ENCODE peak calls at places on chromosomes 1 and 21, in seven cellular contexts. One of them, this sample, is unnamed.

GRCh38 chr21:35484856-35485255 is 435.8 kb upstream of the RUNX1 start:
- DNase-seq in LHCN-M2: peak; percentile 14
- DNase-seq in psoas muscle: no peak
- DNase-seq in NCI-H1930: no peak
- DNase-seq in amniotic stem cell: no peak
- DNase-seq in GM10248: no peak
- DNase-seq in NCI-H1092 treated with DMSO at 0.1 percent for 48 hours: no peak
- DNase-seq in this sample: no peak

GRCh38 chr21:42939581-42940413 is 14.4 kb upstream of the ERVH48-1 start:
- DNase-seq in LHCN-M2: peak; percentile 99
- DNase-seq in psoas muscle: peak; percentile 77
- DNase-seq in NCI-H1930: no peak
- DNase-seq in amniotic stem cell: peak; percentile 92
- DNase-seq in GM10248: no peak
- DNase-seq in NCI-H1092 treated with DMSO at 0.1 percent for 48 hours: no peak
- DNase-seq in this sample: no peak

GRCh38 chr1:153683853-153684252 is 5.4 kb downstream of the NPR1 start:
- DNase-seq in LHCN-M2: no peak
- DNase-seq in psoas muscle: no peak
- DNase-seq in NCI-H1930: no peak
- DNase-seq in amniotic stem cell: no peak
- DNase-seq in GM10248: no peak
- DNase-seq in NCI-H1092 treated with DMSO at 0.1 percent for 48 hours: no peak
- DNase-seq in this sample: no peak

GRCh38 chr1:53293123-53293522 is 34.7 kb downstream of the LRP8 start:
- DNase-seq in LHCN-M2: peak; percentile 83
- DNase-seq in psoas muscle: no peak
- DNase-seq in NCI-H1930: no peak
- DNase-seq in amniotic stem cell: no peak
- DNase-seq in GM10248: no peak
- DNase-seq in NCI-H1092 treated with DMSO at 0.1 percent for 48 hours: no peak
- DNase-seq in this sample: no peak

GRCh38 chr21:27104749-27105439 is 138.0 kb upstream of the ADAMTS5 start:
- DNase-seq in LHCN-M2: peak; percentile 60
- DNase-seq in psoas muscle: no peak
- DNase-seq in NCI-H1930: no peak
- DNase-seq in amniotic stem cell: no peak
- DNase-seq in GM10248: no peak
- DNase-seq in NCI-H1092 treated with DMSO at 0.1 percent for 48 hours: no peak
- DNase-seq in this sample: no peak

GRCh38 chr1:51671527-51672325 is 54.8 kb downstream of the OSBPL9 start:
- DNase-seq in LHCN-M2: peak; percentile 60
- DNase-seq in psoas muscle: no peak
- DNase-seq in NCI-H1930: no peak
- DNase-seq in amniotic stem cell: peak; percentile 52
- DNase-seq in GM10248: no peak
- DNase-seq in NCI-H1092 treated with DMSO at 0.1 percent for 48 hours: no peak
- DNase-seq in this sample: no peak

GRCh38 chr1:109704173-109704572 is 7.9 kb upstream of the GSTM5 start:
- DNase-seq in LHCN-M2: no peak
- DNase-seq in psoas muscle: no peak
- DNase-seq in NCI-H1930: no peak
- DNase-seq in amniotic stem cell: no peak
- DNase-seq in GM10248: no peak
- DNase-seq in NCI-H1092 treated with DMSO at 0.1 percent for 48 hours: no peak
- DNase-seq in this sample: no peak

GRCh38 chr1:56584910-56585528 is 5.7 kb upstream of the PLPP3 start:
- DNase-seq in LHCN-M2: peak; percentile 64
- DNase-seq in psoas muscle: no peak
- DNase-seq in NCI-H1930: no peak
- DNase-seq in amniotic stem cell: peak; percentile 40
- DNase-seq in GM10248: peak; percentile 45
- DNase-seq in NCI-H1092 treated with DMSO at 0.1 percent for 48 hours: peak; percentile 57
- DNase-seq in this sample: no peak

GRCh38 chr1:178037510-178038253 is 56.2 kb upstream of the RASAL2 start:
- DNase-seq in LHCN-M2: peak; percentile 64
- DNase-seq in psoas muscle: peak; percentile 95
- DNase-seq in NCI-H1930: no peak
- DNase-seq in amniotic stem cell: no peak
- DNase-seq in GM10248: peak; percentile 25
- DNase-seq in NCI-H1092 treated with DMSO at 0.1 percent for 48 hours: peak; percentile 75
- DNase-seq in this sample: no peak

GRCh38 chr1:212782422-212783154 is 9.0 kb downstream of the NSL1 start:
- DNase-seq in LHCN-M2: peak; percentile 45
- DNase-seq in psoas muscle: no peak
- DNase-seq in NCI-H1930: no peak
- DNase-seq in amniotic stem cell: peak; percentile 17
- DNase-seq in GM10248: no peak
- DNase-seq in NCI-H1092 treated with DMSO at 0.1 percent for 48 hours: peak; percentile 16
- DNase-seq in this sample: no peak

GRCh38 chr1:111944121-111944785 is 45.2 kb downstream of the KCND3 start:
- DNase-seq in LHCN-M2: no peak
- DNase-seq in psoas muscle: peak; percentile 78
- DNase-seq in NCI-H1930: no peak
- DNase-seq in amniotic stem cell: no peak
- DNase-seq in GM10248: no peak
- DNase-seq in NCI-H1092 treated with DMSO at 0.1 percent for 48 hours: peak; percentile 29
- DNase-seq in this sample: no peak

GRCh38 chr1:14314032-14314431 is 284.5 kb upstream of the KAZN start:
- DNase-seq in LHCN-M2: no peak
- DNase-seq in psoas muscle: no peak
- DNase-seq in NCI-H1930: no peak
- DNase-seq in amniotic stem cell: no peak
- DNase-seq in GM10248: no peak
- DNase-seq in NCI-H1092 treated with DMSO at 0.1 percent for 48 hours: no peak
- DNase-seq in this sample: no peak

GRCh38 chr1:113199718-113200455 is 126.9 kb downstream of the LRIG2 start:
- DNase-seq in LHCN-M2: no peak
- DNase-seq in psoas muscle: no peak
- DNase-seq in NCI-H1930: no peak
- DNase-seq in amniotic stem cell: no peak
- DNase-seq in GM10248: no peak
- DNase-seq in NCI-H1092 treated with DMSO at 0.1 percent for 48 hours: no peak
- DNase-seq in this sample: no peak

GRCh38 chr1:201888282-201889033 is at the start of gene SHISA4:
- DNase-seq in LHCN-M2: peak; percentile 87
- DNase-seq in psoas muscle: peak; percentile 92
- DNase-seq in NCI-H1930: no peak
- DNase-seq in amniotic stem cell: peak; percentile 38
- DNase-seq in GM10248: peak; percentile 47
- DNase-seq in NCI-H1092 treated with DMSO at 0.1 percent for 48 hours: peak; percentile 41
- DNase-seq in this sample: peak; percentile 5

GRCh38 chr1:193216920-193217319 is 30.5 kb upstream of the B3GALT2 start:
- DNase-seq in LHCN-M2: no peak
- DNase-seq in psoas muscle: no peak
- DNase-seq in NCI-H1930: no peak
- DNase-seq in amniotic stem cell: no peak
- DNase-seq in GM10248: no peak
- DNase-seq in NCI-H1092 treated with DMSO at 0.1 percent for 48 hours: no peak
- DNase-seq in this sample: no peak

GRCh38 chr21:34977333-34977732 is 71.8 kb downstream of the RUNX1 start:
- DNase-seq in LHCN-M2: no peak
- DNase-seq in psoas muscle: no peak
- DNase-seq in NCI-H1930: no peak
- DNase-seq in amniotic stem cell: no peak
- DNase-seq in GM10248: no peak
- DNase-seq in NCI-H1092 treated with DMSO at 0.1 percent for 48 hours: no peak
- DNase-seq in this sample: no peak

GRCh38 chr1:173255214-173255813 is 48.2 kb upstream of the TNFSF4 start:
- DNase-seq in LHCN-M2: peak; percentile 61
- DNase-seq in psoas muscle: no peak
- DNase-seq in NCI-H1930: no peak
- DNase-seq in amniotic stem cell: peak; percentile 11
- DNase-seq in GM10248: peak; percentile 26
- DNase-seq in NCI-H1092 treated with DMSO at 0.1 percent for 48 hours: no peak
- DNase-seq in this sample: no peak

GRCh38 chr1:218281285-218281684 is 3.8 kb upstream of the RRP15 start:
- DNase-seq in LHCN-M2: peak; percentile 4
- DNase-seq in psoas muscle: no peak
- DNase-seq in NCI-H1930: no peak
- DNase-seq in amniotic stem cell: no peak
- DNase-seq in GM10248: no peak
- DNase-seq in NCI-H1092 treated with DMSO at 0.1 percent for 48 hours: no peak
- DNase-seq in this sample: no peak

GRCh38 chr1:186681136-186681535 is 913 bp upstream of the PTGS2 start:
- DNase-seq in LHCN-M2: no peak
- DNase-seq in psoas muscle: no peak
- DNase-seq in NCI-H1930: no peak
- DNase-seq in amniotic stem cell: no peak
- DNase-seq in GM10248: no peak
- DNase-seq in NCI-H1092 treated with DMSO at 0.1 percent for 48 hours: no peak
- DNase-seq in this sample: no peak

GRCh38 chr1:24190970-24191570 is 4.0 kb upstream of the IFNLR1 start:
- DNase-seq in LHCN-M2: peak; percentile 80
- DNase-seq in psoas muscle: no peak
- DNase-seq in NCI-H1930: no peak
- DNase-seq in amniotic stem cell: no peak
- DNase-seq in GM10248: peak; percentile 66
- DNase-seq in NCI-H1092 treated with DMSO at 0.1 percent for 48 hours: no peak
- DNase-seq in this sample: no peak

GRCh38 chr1:20477355-20478071 is 8.5 kb downstream of the CAMK2N1 start:
- DNase-seq in LHCN-M2: peak; percentile 79
- DNase-seq in psoas muscle: no peak
- DNase-seq in NCI-H1930: no peak
- DNase-seq in amniotic stem cell: no peak
- DNase-seq in GM10248: no peak
- DNase-seq in NCI-H1092 treated with DMSO at 0.1 percent for 48 hours: no peak
- DNase-seq in this sample: no peak

GRCh38 chr1:205700865-205701401 is 20.6 kb upstream of the SLC45A3 start:
- DNase-seq in LHCN-M2: no peak
- DNase-seq in psoas muscle: no peak
- DNase-seq in NCI-H1930: no peak
- DNase-seq in amniotic stem cell: no peak
- DNase-seq in GM10248: no peak
- DNase-seq in NCI-H1092 treated with DMSO at 0.1 percent for 48 hours: peak; percentile 61
- DNase-seq in this sample: no peak

GRCh38 chr1:211648336-211648735 is 27.1 kb downstream of the NEK2 start:
- DNase-seq in LHCN-M2: no peak
- DNase-seq in psoas muscle: no peak
- DNase-seq in NCI-H1930: no peak
- DNase-seq in amniotic stem cell: no peak
- DNase-seq in GM10248: no peak
- DNase-seq in NCI-H1092 treated with DMSO at 0.1 percent for 48 hours: no peak
- DNase-seq in this sample: no peak

GRCh38 chr1:107974090-107974489 is 9.1 kb upstream of the VAV3 start:
- DNase-seq in LHCN-M2: no peak
- DNase-seq in psoas muscle: no peak
- DNase-seq in NCI-H1930: no peak
- DNase-seq in amniotic stem cell: no peak
- DNase-seq in GM10248: no peak
- DNase-seq in NCI-H1092 treated with DMSO at 0.1 percent for 48 hours: no peak
- DNase-seq in this sample: no peak

GRCh38 chr1:219247441-219247840 is 73.8 kb downstream of the LYPLAL1 start:
- DNase-seq in LHCN-M2: no peak
- DNase-seq in psoas muscle: no peak
- DNase-seq in NCI-H1930: no peak
- DNase-seq in amniotic stem cell: no peak
- DNase-seq in GM10248: no peak
- DNase-seq in NCI-H1092 treated with DMSO at 0.1 percent for 48 hours: no peak
- DNase-seq in this sample: no peak

GRCh38 chr1:177585492-177586220 is 384.2 kb downstream of the SEC16B start:
- DNase-seq in LHCN-M2: no peak
- DNase-seq in psoas muscle: no peak
- DNase-seq in NCI-H1930: no peak
- DNase-seq in amniotic stem cell: no peak
- DNase-seq in GM10248: no peak
- DNase-seq in NCI-H1092 treated with DMSO at 0.1 percent for 48 hours: no peak
- DNase-seq in this sample: peak; percentile 77

GRCh38 chr1:43414634-43415223 is 25.0 kb downstream of the SZT2 start:
- DNase-seq in LHCN-M2: peak; percentile 42
- DNase-seq in psoas muscle: no peak
- DNase-seq in NCI-H1930: peak; percentile 5
- DNase-seq in amniotic stem cell: no peak
- DNase-seq in GM10248: peak; percentile 40
- DNase-seq in NCI-H1092 treated with DMSO at 0.1 percent for 48 hours: peak; percentile 64
- DNase-seq in this sample: no peak

GRCh38 chr21:37365657-37366487 is 701 bp upstream of the DYRK1A start:
- DNase-seq in LHCN-M2: peak; percentile 63
- DNase-seq in psoas muscle: peak; percentile 90
- DNase-seq in NCI-H1930: no peak
- DNase-seq in amniotic stem cell: no peak
- DNase-seq in GM10248: peak; percentile 85
- DNase-seq in NCI-H1092 treated with DMSO at 0.1 percent for 48 hours: peak; percentile 66
- DNase-seq in this sample: no peak

GRCh38 chr21:34695434-34695833 is 26.6 kb downstream of the CLIC6 start:
- DNase-seq in LHCN-M2: peak; percentile 23
- DNase-seq in psoas muscle: no peak
- DNase-seq in NCI-H1930: no peak
- DNase-seq in amniotic stem cell: no peak
- DNase-seq in GM10248: peak; percentile 70
- DNase-seq in NCI-H1092 treated with DMSO at 0.1 percent for 48 hours: no peak
- DNase-seq in this sample: no peak

GRCh38 chr1:220040028-220040596 is 6.2 kb downstream of the EPRS1 start:
- DNase-seq in LHCN-M2: no peak
- DNase-seq in psoas muscle: no peak
- DNase-seq in NCI-H1930: no peak
- DNase-seq in amniotic stem cell: no peak
- DNase-seq in GM10248: no peak
- DNase-seq in NCI-H1092 treated with DMSO at 0.1 percent for 48 hours: no peak
- DNase-seq in this sample: no peak

GRCh38 chr21:42193131-42193671 is 25.7 kb upstream of the ABCG1 start:
- DNase-seq in LHCN-M2: no peak
- DNase-seq in psoas muscle: no peak
- DNase-seq in NCI-H1930: no peak
- DNase-seq in amniotic stem cell: no peak
- DNase-seq in GM10248: no peak
- DNase-seq in NCI-H1092 treated with DMSO at 0.1 percent for 48 hours: no peak
- DNase-seq in this sample: no peak

GRCh38 chr1:199302554-199302953 is 663.7 kb downstream of the PTPRC start:
- DNase-seq in LHCN-M2: peak; percentile 55
- DNase-seq in psoas muscle: no peak
- DNase-seq in NCI-H1930: no peak
- DNase-seq in amniotic stem cell: peak; percentile 37
- DNase-seq in GM10248: no peak
- DNase-seq in NCI-H1092 treated with DMSO at 0.1 percent for 48 hours: no peak
- DNase-seq in this sample: no peak

GRCh38 chr1:213931804-213932203 is 56.0 kb upstream of the PROX1 start:
- DNase-seq in LHCN-M2: peak; percentile 2
- DNase-seq in psoas muscle: no peak
- DNase-seq in NCI-H1930: no peak
- DNase-seq in amniotic stem cell: no peak
- DNase-seq in GM10248: no peak
- DNase-seq in NCI-H1092 treated with DMSO at 0.1 percent for 48 hours: no peak
- DNase-seq in this sample: no peak